ENCODE peak calls at places on chromosomes 12 and 14, in five cellular contexts. A is astrocyte; I is CD8-positive, alpha-beta T cell; T is cardiac muscle cell; V is GM23338. P is an unnamed sample. For H3K27me3, the result is how much of the 10 kb centered on the place peaks cover.

GRCh38 chr12:24510581-24511125 is 438.2 kb downstream of the BCAT1 start:
- DNase-seq in V (no peak), I (no peak), A (no peak), T (no peak), P (no peak)

GRCh38 chr12:71236133-71236660 is 78.4 kb upstream of the TSPAN8 start:
- DNase-seq in A (no peak), T (no peak), I (no peak), V (no peak), P (no peak)

GRCh38 chr14:52189330-52189729 is 78.2 kb upstream of the PTGDR start:
- DNase-seq in I (no peak), A (no peak), T (no peak), V (no peak), P (no peak)

GRCh38 chr12:62760779-62761178 is 174.2 kb downstream of the PPM1H start:
- DNase-seq in A (peak), I (no peak), V (no peak), T (peak), P (no peak)

GRCh38 chr12:68807576-68808387 is at the start of gene MDM2:
- DNase-seq in A (peak), V (peak), T (peak), I (peak), P (peak)

GRCh38 chr14:105144666-105145380 is 23.8 kb downstream of the JAG2 start:
- DNase-seq in A (no peak), T (no peak), V (no peak), I (no peak), P (no peak)

GRCh38 chr14:22448035-22448904 is 140.8 kb downstream of the DAD1 start:
- DNase-seq in V (no peak), T (no peak), I (no peak), A (peak), P (no peak)

GRCh38 chr14:65238456-65238855 is 136.1 kb upstream of the MAX start:
- DNase-seq in V (no peak), I (no peak), T (peak), A (peak), P (no peak)

GRCh38 chr12:108826115-108826806 is 31.1 kb downstream of the SSH1 start:
- DNase-seq in A (peak), T (peak), I (no peak), V (no peak), P (no peak)

GRCh38 chr12:31117203-31118011 is 43.7 kb downstream of the DDX11 start:
- DNase-seq in T (peak), A (peak), V (peak), I (peak), P (no peak)

GRCh38 chr12:22543246-22544037 is 900 bp downstream of the C2CD5 start:
- DNase-seq in I (peak), V (peak), A (peak), T (peak), P (peak)

DNA sequence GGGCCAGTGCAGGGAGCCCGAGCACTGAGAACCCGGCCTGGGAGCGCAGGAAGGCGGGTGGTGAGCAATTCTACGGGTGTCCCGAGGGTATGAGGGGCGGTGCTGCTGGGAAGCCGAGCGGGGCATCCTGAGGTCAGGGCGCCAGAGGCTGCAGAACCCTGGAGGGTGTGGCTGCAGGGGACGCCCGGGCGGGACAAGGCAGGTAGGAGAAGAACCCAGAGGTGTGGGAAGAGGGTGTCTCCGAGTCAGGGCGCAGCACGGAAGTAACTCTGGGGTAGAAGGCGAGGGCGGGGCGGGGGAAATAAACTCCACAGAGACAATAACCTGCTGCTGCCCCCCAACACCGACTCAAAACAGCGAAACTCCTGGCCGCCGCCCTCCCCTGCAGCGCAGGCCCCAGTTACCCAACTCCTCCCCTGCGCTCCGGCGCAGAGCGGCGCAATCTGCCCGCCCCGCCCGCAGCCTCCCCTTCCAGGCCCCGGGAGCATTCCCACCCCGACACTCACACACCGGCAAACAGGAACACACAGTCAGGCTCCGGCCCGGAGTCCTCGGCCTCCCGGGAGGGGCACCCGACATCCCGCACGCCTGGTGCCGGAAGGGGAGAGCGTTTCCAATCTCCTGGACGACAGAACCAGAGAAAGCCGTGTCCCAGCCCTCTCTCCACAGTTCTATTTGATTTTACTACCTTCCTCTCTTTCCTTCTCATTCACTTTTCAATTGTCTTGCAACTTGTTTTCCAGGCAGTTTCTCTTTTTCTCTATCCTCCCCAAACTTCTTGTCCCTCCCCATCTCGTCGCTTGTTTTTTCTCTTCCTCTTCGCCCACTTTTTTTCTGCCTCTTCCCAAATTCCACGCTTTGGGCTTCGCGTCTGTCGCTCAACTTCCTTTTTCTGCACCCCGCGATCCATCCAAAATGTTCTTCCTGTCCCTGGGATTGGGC is 2.4 kb downstream of the HRK start:
- DNase-seq in T (peak), V (peak), A (no peak), I (no peak), P (peak)
- H3K27me3 ChIP-seq in T (half or more), V (half or more), A (half or more), I (under half), P (under half)

DNA sequence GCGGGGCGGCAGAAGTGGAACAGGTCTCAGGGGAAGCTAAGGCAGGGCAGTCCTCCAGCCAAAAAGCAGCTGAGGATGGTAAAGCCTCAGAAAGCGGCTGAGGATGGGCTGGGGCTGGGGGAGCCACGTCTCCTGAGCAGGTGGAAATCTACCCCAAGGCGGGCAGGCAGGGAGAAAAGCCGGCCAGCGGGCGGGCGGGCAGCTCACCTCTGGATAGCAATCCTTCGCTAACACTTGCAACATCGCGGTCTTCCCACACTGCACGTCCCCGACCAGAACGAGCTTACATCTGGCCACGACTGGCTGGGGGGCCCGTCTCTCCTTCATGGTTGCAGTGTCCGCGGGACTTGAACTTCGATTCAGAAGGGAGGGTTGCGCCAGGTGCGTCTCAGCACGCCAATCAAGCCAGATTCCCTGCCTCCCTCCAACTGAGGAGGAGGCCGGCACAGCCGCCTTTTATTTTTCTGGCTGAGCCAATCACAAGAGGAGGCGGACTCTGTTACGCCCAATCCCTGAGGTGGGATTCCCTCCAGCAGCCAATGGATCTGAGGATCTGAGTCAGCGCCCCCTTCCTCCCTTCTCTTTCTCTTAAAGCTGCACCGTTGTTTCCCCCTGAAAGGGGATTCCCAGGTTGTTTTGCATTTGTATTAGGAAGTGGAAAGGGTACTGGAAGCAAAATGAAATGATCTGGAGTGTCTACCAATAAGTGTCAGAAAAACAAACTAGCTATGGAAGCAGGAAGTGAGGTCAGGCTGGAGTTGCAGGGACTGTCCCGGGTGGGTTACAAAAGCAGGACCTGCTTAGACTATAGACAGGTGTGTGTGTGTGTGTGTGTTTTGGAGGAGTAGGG is at the start of gene RND1:
- DNase-seq in T (peak), A (peak), I (peak), V (peak), P (peak)
- TF ChIP-seq CTCF in T (peak), A (no peak), I (no peak), V (no peak), P (no peak)

GRCh38 chr12:113515082-113515856 is 43.6 kb upstream of the LHX5 start:
- DNase-seq in A (no peak), T (no peak), I (no peak), V (peak), P (no peak)
- H3K27me3 ChIP-seq in A (under half), T (half or more), I (under half), V (half or more), P (under half)

DNA sequence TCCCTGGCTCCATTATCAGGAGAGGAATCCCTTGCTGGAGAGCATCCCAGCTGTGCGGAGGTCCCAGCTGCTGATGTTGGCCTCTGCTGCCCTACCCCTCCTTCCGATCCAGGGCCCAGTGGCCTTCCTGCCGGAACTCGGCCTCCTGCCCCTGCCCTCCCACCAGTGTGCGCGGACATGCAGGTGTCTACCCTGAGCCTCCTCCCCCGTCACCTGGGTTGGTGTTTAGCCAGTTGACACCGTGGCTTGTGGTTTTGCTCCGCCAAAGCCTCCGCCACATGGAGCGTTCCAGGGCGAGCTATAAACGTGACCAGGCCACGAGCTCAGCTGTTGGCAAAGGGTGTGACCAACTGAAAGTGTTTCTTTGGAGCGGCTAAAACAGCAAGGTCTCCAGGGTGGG is 1104.3 kb downstream of the BCL11B start:
- DNase-seq in A (no peak), T (no peak), I (peak), V (no peak), P (no peak)
- TF ChIP-seq CTCF in A (no peak), T (no peak), I (no peak), V (no peak), P (no peak)

GRCh38 chr14:28767239-28767850 is 758 bp downstream of the FOXG1 start:
- DNase-seq in T (no peak), V (no peak), A (no peak), I (no peak), P (no peak)

GRCh38 chr14:28766505-28767238 is at the start of gene FOXG1:
- DNase-seq in T (peak), V (peak), A (no peak), I (no peak), P (no peak)

GRCh38 chr14:28765907-28766504 is 581 bp upstream of the FOXG1 start:
- DNase-seq in T (peak), A (no peak), V (no peak), I (no peak), P (no peak)

GRCh38 chr14:28763914-28764848 is 2.4 kb upstream of the FOXG1 start:
- DNase-seq in V (peak), I (no peak), A (no peak), T (no peak), P (no peak)

GRCh38 chr14:28765169-28765906 is 1.2 kb upstream of the FOXG1 start:
- DNase-seq in I (no peak), V (no peak), T (no peak), A (no peak), P (no peak)
- H3K27me3 ChIP-seq in I (under half), V (half or more), T (half or more), A (half or more), P (under half)

DNA sequence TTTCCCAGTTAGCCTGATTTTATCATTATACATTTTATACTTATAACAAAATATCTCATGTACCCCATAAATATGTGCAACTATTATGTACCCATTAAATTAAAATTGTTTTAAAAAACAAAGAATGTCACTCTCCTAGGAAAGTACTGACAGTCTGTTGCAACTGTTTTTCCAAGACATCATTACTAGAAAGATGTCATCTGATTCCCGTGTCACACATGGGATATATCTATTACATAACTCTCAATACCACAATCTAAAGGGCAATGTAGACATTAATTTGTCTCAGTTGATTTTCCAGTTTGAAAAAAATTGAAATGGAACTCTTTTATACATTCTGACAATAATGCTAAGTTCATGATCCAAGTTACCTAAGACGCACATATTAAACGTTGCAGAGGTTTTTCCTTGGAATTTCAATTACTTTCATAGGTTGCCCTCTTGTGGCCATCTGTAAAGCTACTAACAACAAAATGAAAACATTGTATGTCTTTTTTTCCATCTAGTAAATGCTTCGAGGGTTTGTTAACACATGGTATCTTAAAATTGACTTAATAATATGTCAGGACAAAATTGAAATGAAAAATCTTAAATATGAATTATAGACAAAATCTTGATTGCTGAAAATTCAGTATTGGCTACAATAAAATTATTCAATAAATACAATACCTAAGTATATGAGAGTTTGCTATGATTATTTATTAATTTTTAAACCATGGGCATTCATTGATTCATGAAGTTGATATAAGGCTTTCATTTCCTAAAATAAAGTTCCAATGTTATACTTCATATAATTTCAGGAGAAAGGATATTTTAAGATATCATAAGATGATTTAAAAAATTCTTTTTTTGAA is 131.6 kb downstream of the PPFIA2 start:
- DNase-seq in A (peak), T (peak), V (peak), I (no peak), P (no peak)
- TF ChIP-seq CTCF in A (peak), T (peak), V (peak), I (no peak), P (peak)

DNA sequence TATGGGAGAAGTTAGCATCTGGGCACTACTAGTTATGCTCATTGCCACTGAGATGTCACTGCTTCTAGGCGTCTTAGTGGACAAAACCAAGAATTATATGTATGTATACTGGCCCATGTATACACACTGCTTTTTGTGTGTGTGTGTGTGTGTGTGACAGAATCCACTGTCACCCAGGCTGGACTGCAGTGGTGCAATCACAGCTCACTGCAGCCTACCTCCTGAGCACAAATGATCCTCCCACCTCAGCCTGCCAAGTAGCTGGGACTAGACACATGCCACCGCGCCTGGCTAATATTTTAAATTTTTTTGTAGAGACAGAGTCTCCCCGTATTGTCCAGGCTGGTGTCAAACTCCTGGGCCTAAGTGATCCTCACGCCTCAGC is 25.2 kb downstream of the LIMA1 start:
- DNase-seq in T (no peak), A (no peak), I (no peak), V (no peak), P (no peak)
- H3K27me3 ChIP-seq in T (under half), A (under half), I (under half), V (under half), P (under half)

DNA sequence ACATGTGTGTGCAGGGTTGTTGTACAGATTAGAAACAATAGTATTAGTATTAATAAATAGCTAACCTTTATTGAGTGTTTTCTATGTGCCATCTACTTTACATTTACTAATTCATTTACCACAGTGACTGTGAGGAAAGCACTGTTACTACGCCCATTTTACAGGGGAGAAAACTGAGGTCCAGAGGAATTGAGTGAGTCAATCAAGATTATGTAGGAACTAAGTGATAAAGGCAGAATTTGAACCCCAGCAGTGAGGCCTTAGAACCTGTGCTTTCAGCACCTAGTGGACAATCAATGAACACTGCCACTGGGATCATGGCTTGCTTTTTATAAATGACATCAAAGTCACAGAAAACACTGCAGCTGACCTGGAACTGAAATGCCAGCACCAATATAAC is 28.2 kb downstream of the NT5DC3 start:
- DNase-seq in V (no peak), T (no peak), A (no peak), I (no peak), P (no peak)
- TF ChIP-seq CTCF in V (no peak), T (no peak), A (no peak), I (no peak), P (no peak)

DNA sequence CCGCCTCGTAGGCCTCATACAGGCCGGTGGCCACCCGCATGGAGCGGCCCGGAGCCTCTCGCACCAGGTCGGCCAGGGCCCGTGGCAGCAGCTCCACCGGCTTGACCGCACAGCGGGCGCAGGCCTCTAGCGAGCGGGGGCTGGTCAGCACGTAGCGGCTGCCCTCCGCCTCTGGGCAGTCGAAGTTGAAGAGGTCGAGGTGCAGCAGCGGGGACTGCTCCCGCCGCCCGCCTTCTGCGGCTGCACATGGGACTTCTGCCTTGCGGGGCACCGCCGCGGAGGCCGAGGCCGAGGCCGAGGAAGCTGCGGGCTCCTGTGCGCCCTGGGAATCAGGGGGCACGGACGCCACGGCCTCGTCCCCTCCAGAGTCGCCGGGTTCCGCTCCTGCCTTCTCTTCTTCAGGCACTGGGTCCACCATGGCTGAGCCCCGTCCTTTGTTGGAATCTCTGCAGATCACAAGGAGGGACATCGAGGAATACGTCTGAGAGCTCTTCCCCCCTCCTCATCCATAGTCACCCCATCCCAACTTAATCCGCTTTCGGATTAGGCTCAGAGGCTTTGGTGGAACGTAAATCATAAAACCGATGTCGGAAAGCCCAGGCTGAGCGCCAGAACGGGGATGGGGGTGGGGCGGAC is 1.3 kb downstream of the CCDC177 start:
- DNase-seq in A (no peak), T (no peak), I (no peak), V (peak), P (peak)
- H3K27me3 ChIP-seq in A (half or more), T (half or more), I (under half), V (half or more), P (under half)

DNA sequence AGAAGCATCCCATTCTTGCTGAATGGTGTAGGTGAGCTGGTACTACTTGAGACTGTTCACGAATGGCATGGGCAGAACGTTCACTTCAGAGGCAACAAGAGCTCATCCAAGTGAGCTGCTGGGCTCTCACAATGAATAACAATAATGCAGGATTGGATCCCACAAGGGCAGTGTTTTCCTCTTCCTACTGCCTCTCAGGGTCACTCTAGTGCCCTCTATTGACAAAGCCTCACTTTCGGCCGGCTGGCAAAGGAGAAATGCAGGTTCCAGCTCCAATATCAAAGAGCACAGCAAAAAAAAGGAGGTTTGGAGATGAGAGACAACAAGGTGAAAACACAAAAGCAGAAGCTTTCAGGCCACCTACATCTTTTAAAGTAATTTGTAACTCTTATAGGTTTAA is 74.6 kb upstream of the MYF6 start:
- DNase-seq in T (no peak), A (no peak), I (no peak), V (peak), P (peak)
- TF ChIP-seq CTCF in T (peak), A (peak), I (no peak), V (peak), P (no peak)